ENCODE peak calls at places on chromosomes 6 and 20, in four cellular contexts. F is CD8-positive, alpha-beta memory T cell; I is brain microvascular endothelial cell; C is iris pigment epithelial cell. B is an unnamed sample.

GRCh38 chr6:70954750-70955149 is 2.1 kb downstream of the B3GAT2 start:
- DNase-seq in F (no peak), I (no peak), C (no peak), B (no peak)

GRCh38 chr20:12970372-12970821 is 38.4 kb upstream of the SPTLC3 start:
- DNase-seq in F (no peak), I (peak), C (peak), B (peak)

GRCh38 chr6:82072771-82073170 is 174.8 kb downstream of the IBTK start:
- DNase-seq in F (no peak), I (peak), C (peak), B (peak)

GRCh38 chr6:72950114-72950860 is 275.0 kb downstream of the KHDC1L start:
- DNase-seq in F (no peak), I (peak), C (peak), B (peak)

GRCh38 chr6:1390805-1391511 is 1.6 kb downstream of the FOXF2 start:
- DNase-seq in F (no peak), I (no peak), C (peak), B (peak)

GRCh38 chr6:14787274-14787673 is 458.6 kb upstream of the JARID2 start:
- DNase-seq in F (no peak), I (no peak), C (no peak), B (no peak)

GRCh38 chr6:158835616-158836221 is 16.6 kb upstream of the EZR start:
- DNase-seq in F (no peak), I (no peak), C (no peak), B (peak)

GRCh38 chr6:44158770-44159228 is at the start of gene CAPN11:
- DNase-seq in F (no peak), I (no peak), C (no peak), B (no peak)

GRCh38 chr6:41693866-41694265 is 41.5 kb downstream of the TFEB start:
- DNase-seq in F (peak), I (no peak), C (no peak), B (no peak)

GRCh38 chr6:25842526-25842925 is 10.7 kb upstream of the SLC17A1 start:
- DNase-seq in F (no peak), I (no peak), C (no peak), B (no peak)

GRCh38 chr6:122184260-122184934 is 215.1 kb upstream of the HSF2 start:
- DNase-seq in F (no peak), I (no peak), C (peak), B (peak)